ENCODE peak calls at places on chromosomes 2 and 18, in five cellular contexts. X, Z, J, C and W are unnamed samples.

GRCh38 chr2:55014962-55015939 is 35.0 kb downstream of the RTN4 start:
- DNase-seq in X (peak; percentile 58), Z (peak; percentile 88), J (no peak), C (peak; percentile 32), W (peak; percentile 67)

GRCh38 chr2:37228788-37229187 is 2.6 kb downstream of the CEBPZ start:
- DNase-seq in X (no peak), Z (no peak), J (no peak), C (no peak), W (no peak)

GRCh38 chr2:84302513-84303412 is 156.3 kb downstream of the SUCLG1 start:
- DNase-seq in X (peak; percentile 82), Z (peak; percentile 54), J (no peak), C (peak; percentile 76), W (peak; percentile 53)

GRCh38 chr2:8661736-8662135 is 20.1 kb upstream of the ID2 start:
- DNase-seq in X (no peak), Z (peak; percentile 84), J (no peak), C (no peak), W (no peak)

GRCh38 chr2:137886432-137886831 is 77.8 kb upstream of the HNMT start:
- DNase-seq in X (peak; percentile 67), Z (no peak), J (no peak), C (no peak), W (peak; percentile 70)

GRCh38 chr2:177549171-177549570 is 156.6 kb downstream of the AGPS start:
- DNase-seq in X (no peak), Z (no peak), J (no peak), C (no peak), W (no peak)

GRCh38 chr2:44342854-44343253 is 18.4 kb downstream of the PREPL start:
- DNase-seq in X (no peak), Z (peak; percentile 21), J (no peak), C (no peak), W (peak; percentile 37)

GRCh38 chr2:148244593-148245292 is 223.9 kb downstream of the MBD5 start:
- DNase-seq in X (no peak), Z (peak; percentile 87), J (no peak), C (no peak), W (no peak)

GRCh38 chr2:88099798-88100488 is 27.9 kb downstream of the FABP1 start:
- DNase-seq in X (peak; percentile 97), Z (peak; percentile 63), J (no peak), C (peak; percentile 90), W (no peak)

GRCh38 chr2:109604597-109604996 is 9.2 kb downstream of the SEPTIN10 start:
- DNase-seq in X (peak; percentile 60), Z (peak; percentile 92), J (no peak), C (no peak), W (no peak)

GRCh38 chr2:188869560-188869959 is 104.6 kb upstream of the COL3A1 start:
- DNase-seq in X (no peak), Z (peak; percentile 55), J (no peak), C (no peak), W (no peak)

GRCh38 chr2:140589273-140589672 is 1541.5 kb downstream of the LRP1B start:
- DNase-seq in X (no peak), Z (no peak), J (no peak), C (no peak), W (no peak)

GRCh38 chr18:2961828-2962227 is 51.1 kb downstream of the LPIN2 start:
- DNase-seq in X (no peak), Z (peak; percentile 57), J (no peak), C (no peak), W (no peak)

GRCh38 chr2:44777542-44777941 is 164.0 kb upstream of the SIX3 start:
- DNase-seq in X (no peak), Z (peak; percentile 10), J (no peak), C (no peak), W (peak; percentile 92)

DNA sequence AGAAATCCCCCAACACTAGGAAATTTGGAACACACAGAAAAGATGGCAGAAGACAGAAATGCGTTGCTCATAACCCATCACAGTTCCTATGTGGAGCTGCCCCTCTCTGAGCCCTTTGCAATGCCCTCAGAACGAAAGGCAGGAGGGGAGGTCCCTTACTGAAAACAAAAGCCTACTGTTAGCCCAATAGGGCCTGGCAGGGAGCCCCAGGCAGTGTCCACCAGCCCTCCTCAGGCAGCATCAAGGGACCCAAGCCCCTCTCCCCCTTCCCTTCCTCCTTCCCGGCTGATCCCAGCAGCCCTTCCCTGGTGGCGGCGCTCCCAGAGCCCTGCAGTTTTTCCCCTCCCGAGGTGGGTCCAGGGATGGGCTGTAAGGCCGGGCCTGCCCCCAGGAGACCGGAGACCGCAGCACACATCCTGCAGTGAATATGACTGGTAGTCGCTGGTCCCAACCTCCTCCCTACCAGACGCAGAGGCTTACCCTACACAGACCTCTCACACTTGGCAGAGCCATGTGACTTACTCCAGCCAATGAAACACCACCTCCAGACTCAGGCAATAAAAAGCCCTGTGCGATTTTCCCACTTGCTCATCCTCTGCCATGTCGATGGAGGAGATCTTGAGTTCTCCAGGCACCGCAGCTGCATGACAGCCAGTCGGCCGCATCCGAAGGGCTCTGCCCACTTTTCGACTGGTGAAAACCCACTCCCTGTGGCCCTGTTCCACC is 19.4 kb upstream of the DUSP2 start:
- DNase-seq in X (peak; percentile 79), Z (no peak), J (no peak), C (no peak), W (no peak)
- H3K4me3 ChIP-seq in X (no peak overlapping the region), Z (no peak overlapping the region), J (no peak overlapping the region), C (no peak overlapping the region), W (no peak overlapping the region)

DNA sequence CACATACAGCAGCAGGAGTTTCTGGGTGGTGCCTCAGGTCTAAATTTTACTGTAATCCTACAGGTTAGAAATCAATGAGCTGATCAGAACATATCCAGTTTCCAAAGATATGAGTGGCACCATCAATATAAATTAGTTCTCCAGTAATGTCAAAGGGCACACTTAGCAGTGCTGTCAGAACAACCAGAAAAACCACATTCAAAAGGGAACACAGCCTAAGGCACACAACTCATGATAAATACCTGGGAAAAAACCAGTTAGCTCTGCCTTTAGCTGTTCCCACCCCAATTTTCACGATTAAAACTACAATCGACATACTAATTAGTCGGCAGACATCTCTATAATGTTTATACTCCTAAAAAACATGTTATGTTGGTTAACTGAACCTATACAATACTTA is 31.5 kb downstream of the ATP8B1 start:
- DNase-seq in X (no peak), Z (no peak), J (no peak), C (no peak), W (no peak)
- H3K27ac ChIP-seq in X (no peak overlapping the region), Z (no peak overlapping the region), J (no peak overlapping the region), C (no peak overlapping the region), W (no peak overlapping the region)

DNA sequence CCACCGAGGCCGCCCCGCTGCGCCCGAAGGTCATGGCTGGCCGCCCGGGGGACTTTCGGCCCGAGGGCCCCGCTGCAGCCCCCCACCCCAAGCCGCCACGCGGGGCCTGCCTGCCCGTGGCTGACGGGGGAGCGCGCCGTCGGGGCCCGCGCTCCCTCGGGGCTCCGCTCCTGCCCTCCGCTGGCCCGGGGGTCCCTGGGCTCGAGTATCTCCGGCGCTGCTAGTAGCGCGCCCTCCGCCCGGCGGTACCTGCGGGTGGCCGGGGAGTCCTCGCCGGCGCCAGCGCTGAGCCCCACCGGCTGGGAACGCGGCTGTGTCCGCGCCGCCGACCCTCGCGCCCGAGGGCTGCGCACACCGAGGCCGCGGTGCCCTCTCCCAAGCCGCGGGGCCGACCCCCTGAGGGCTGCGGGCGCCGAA is 306 bp downstream of the KCNG3 start:
- DNase-seq in X (no peak), Z (no peak), J (no peak), C (no peak), W (no peak)
- H3K4me3 ChIP-seq in X (peak overlapping the region; percentile 62), Z (peak overlapping the region; percentile 70), J (peak overlapping the region; percentile 55), C (no peak overlapping the region), W (peak overlapping the region; percentile 76)

GRCh38 chr2:98705333-98705617 is 25.7 kb downstream of the MGAT4A start:
- DNase-seq in X (no peak), Z (no peak), J (no peak), C (no peak), W (no peak)

GRCh38 chr2:98702127-98702802 is 28.7 kb downstream of the MGAT4A start:
- DNase-seq in X (no peak), Z (no peak), J (no peak), C (no peak), W (no peak)

GRCh38 chr2:98702896-98703620 is 27.9 kb downstream of the MGAT4A start:
- DNase-seq in X (no peak), Z (no peak), J (no peak), C (no peak), W (no peak)

GRCh38 chr2:98703738-98704137 is 27.2 kb downstream of the MGAT4A start:
- DNase-seq in X (no peak), Z (no peak), J (no peak), C (no peak), W (no peak)

DNA sequence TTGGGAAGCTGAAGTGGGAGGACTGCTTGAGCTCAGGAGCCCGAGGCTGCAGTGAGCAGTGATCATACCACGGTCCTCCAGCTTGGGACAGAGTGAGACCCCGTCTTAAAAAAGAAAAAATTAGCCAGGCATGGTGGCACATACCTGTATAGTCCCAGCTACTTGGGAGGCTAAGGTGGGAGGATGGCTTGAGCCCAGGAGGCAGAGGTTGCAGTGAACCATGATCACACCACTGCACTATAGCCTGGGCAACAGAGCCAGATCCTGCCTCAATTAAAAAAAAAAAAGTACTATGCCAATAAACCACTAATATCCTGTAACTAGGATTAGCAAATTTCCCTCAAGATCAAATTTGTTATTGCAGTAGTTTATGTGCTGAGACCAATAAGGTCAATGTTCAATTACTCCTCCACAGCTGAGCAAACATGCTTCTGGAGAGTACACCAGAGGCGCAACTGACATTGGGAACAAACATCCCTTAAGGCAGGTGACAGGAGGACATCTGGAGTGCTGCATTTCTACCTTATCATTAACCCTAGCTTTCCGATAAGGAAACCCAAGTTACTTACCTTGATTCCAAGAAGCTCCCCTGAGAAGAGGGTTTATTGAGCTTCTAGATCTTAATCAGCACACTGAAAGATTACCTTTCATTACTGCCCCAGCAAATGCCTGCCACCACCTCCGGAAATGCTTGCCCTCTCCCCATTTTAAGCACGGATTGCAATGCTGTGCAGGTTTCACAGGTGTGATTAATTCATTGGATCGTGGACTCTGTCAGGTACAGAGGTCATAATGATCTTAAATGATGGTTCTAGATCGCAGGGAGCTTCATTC is 26.2 kb downstream of the MGAT4A start:
- DNase-seq in X (no peak), Z (no peak), J (no peak), C (no peak), W (no peak)
- H3K27ac ChIP-seq in X (no peak overlapping the region), Z (no peak overlapping the region), J (no peak overlapping the region), C (no peak overlapping the region), W (no peak overlapping the region)

DNA sequence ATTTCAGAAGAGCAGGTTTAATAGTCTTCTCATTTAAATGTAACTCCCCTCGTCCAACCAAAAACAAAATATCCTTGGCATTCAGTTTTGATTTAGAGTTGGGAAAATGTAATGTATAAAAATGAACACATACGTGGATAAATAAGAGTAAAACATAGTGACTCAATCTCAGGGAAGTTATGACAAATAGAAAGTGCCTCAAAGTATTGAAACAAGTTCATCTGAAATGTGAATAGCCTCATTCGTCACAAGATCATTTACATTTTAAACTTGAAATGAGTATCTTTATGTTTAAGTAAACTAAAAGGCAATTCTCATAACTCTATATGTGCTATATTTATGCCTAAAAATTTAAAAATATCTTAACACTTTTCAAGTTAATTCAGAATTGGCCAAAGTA is 122.2 kb upstream of the SMAD7 start:
- DNase-seq in X (no peak), Z (peak; percentile 50), J (no peak), C (no peak), W (no peak)
- H3K4me3 ChIP-seq in X (no peak overlapping the region), Z (peak overlapping the region; percentile 48), J (no peak overlapping the region), C (no peak overlapping the region), W (no peak overlapping the region)

GRCh38 chr2:71072492-71072891 is 4.0 kb downstream of the NAGK start:
- DNase-seq in X (peak; percentile 21), Z (no peak), J (no peak), C (peak; percentile 2), W (no peak)
- H3K27ac ChIP-seq in X (no peak overlapping the region), Z (no peak overlapping the region), J (peak overlapping the region; percentile 33), C (no peak overlapping the region), W (no peak overlapping the region)